ENCODE peak calls at places on chromosomes 1 and 21, in nine cellular contexts. X is NCI-H1105; M is mucosa of descending colon; F is epithelial cell of esophagus; B is Calu3; Q is progenitor cell of endocrine pancreas; G is brain microvascular endothelial cell; Y is stimulated activated CD8-positive, alpha-beta memory T cell treated with anti-CD3 and anti-CD28 coated beads, Interleukin-15, amount 100 ng/mL, for 24 hours; C is RWPE2. H is an unnamed sample.

GRCh38 chr1:211551628-211552465 is 27.1 kb downstream of the SLC30A1 start:
- DNase-seq in B (peak; percentile 56), Y (no peak), G (peak; percentile 71), M (no peak), X (no peak), C (peak; percentile 54), Q (no peak), F (peak; percentile 93), H (no peak)

GRCh38 chr21:34166468-34166867 is 93.1 kb downstream of the MRPS6 start:
- DNase-seq in X (no peak), Y (no peak), B (peak; percentile 4), F (no peak), M (no peak), C (no peak), G (no peak), Q (no peak), H (no peak)

GRCh38 chr1:30877205-30877912 is 31.2 kb downstream of the SDC3 start:
- DNase-seq in G (peak; percentile 35), X (no peak), F (peak; percentile 67), C (no peak), M (no peak), Y (no peak), B (no peak), Q (no peak), H (no peak)

GRCh38 chr1:182175340-182176068 is 114.0 kb upstream of the ZNF648 start:
- DNase-seq in C (peak; percentile 72), B (peak; percentile 29), X (peak; percentile 68), F (peak; percentile 90), Q (no peak), Y (no peak), G (no peak), M (peak; percentile 72), H (no peak)

GRCh38 chr21:45300786-45301520 is 13.3 kb upstream of the POFUT2 start:
- DNase-seq in B (no peak), M (peak; percentile 54), G (peak; percentile 15), X (no peak), C (peak; percentile 65), Q (no peak), F (no peak), Y (no peak), H (no peak)

GRCh38 chr21:29342394-29342957 is 43.8 kb downstream of the BACH1 start:
- DNase-seq in F (peak; percentile 93), M (peak; percentile 58), B (no peak), X (no peak), Q (no peak), C (peak; percentile 86), G (peak; percentile 96), Y (peak; percentile 9), H (peak; percentile 91)

GRCh38 chr1:9249534-9250335 is 15.2 kb downstream of the H6PD start:
- DNase-seq in Y (no peak), F (peak; percentile 56), G (peak; percentile 42), M (peak; percentile 62), X (no peak), Q (peak; percentile 36), C (no peak), B (peak; percentile 12), H (no peak)

GRCh38 chr1:47948126-47948525 is 49.1 kb downstream of the TRABD2B start:
- DNase-seq in G (no peak), Q (no peak), C (no peak), Y (no peak), F (peak; percentile 34), X (no peak), B (peak; percentile 73), M (no peak), H (no peak)

GRCh38 chr1:35655196-35655595 is 13.9 kb upstream of the PSMB2 start:
- DNase-seq in C (no peak), Q (no peak), X (no peak), B (no peak), M (no peak), G (no peak), F (no peak), Y (no peak), H (no peak)

GRCh38 chr1:218462116-218462515 is 117.0 kb downstream of the TGFB2 start:
- DNase-seq in Q (no peak), F (no peak), G (no peak), M (no peak), C (no peak), X (no peak), B (no peak), Y (no peak), H (no peak)

GRCh38 chr1:99767996-99768524 is 1.6 kb upstream of the FRRS1 start:
- DNase-seq in B (no peak), C (no peak), Q (no peak), F (no peak), Y (no peak), M (no peak), X (no peak), G (no peak), H (no peak)

GRCh38 chr21:27534211-27534610 is 567.3 kb upstream of the ADAMTS5 start:
- DNase-seq in X (no peak), G (no peak), B (no peak), Q (no peak), C (no peak), F (no peak), M (no peak), Y (no peak), H (no peak)

GRCh38 chr1:212231372-212231771 is 53.8 kb upstream of the PPP2R5A start:
- DNase-seq in C (no peak), B (no peak), G (no peak), X (no peak), Y (no peak), F (no peak), Q (no peak), M (no peak), H (no peak)

GRCh38 chr1:94209425-94209824 is 28.0 kb downstream of the ARHGAP29 start:
- DNase-seq in G (peak; percentile 42), Q (no peak), M (no peak), F (peak; percentile 89), Y (no peak), C (no peak), B (no peak), X (no peak), H (no peak)

GRCh38 chr1:109776911-109777310 is 13.2 kb upstream of the EPS8L3 start:
- DNase-seq in F (peak; percentile 77), M (peak; percentile 79), B (peak; percentile 78), G (peak; percentile 69), C (peak; percentile 54), Q (peak; percentile 76), Y (peak; percentile 52), X (peak; percentile 73), H (peak; percentile 67)

GRCh38 chr1:161198206-161198876 is 513 bp downstream of the ADAMTS4 start:
- DNase-seq in G (no peak), M (no peak), Q (peak; percentile 38), B (peak; percentile 37), X (peak; percentile 24), C (no peak), Y (no peak), F (no peak), H (no peak)

GRCh38 chr1:6466023-6466422 is at the start of gene TNFRSF25:
- DNase-seq in G (no peak), Q (no peak), C (no peak), M (no peak), Y (no peak), B (no peak), X (no peak), F (no peak), H (no peak)

GRCh38 chr1:226603030-226603960 is 54.7 kb downstream of the STUM start:
- DNase-seq in G (no peak), C (no peak), B (no peak), X (no peak), M (no peak), Y (no peak), F (peak; percentile 41), Q (no peak), H (no peak)

GRCh38 chr1:30159015-30159414 is 564.4 kb downstream of the MATN1 start:
- DNase-seq in C (no peak), B (no peak), M (no peak), F (no peak), G (no peak), Y (no peak), X (no peak), Q (no peak), H (no peak)

GRCh38 chr1:22044690-22045420 is 7.7 kb upstream of the CDC42 start:
- DNase-seq in F (peak; percentile 90), C (no peak), B (no peak), Y (no peak), X (no peak), M (peak; percentile 4), G (peak; percentile 51), Q (no peak), H (peak; percentile 86)

GRCh38 chr1:182809414-182809957 is 19.9 kb downstream of the NPL start:
- DNase-seq in G (no peak), X (no peak), F (peak; percentile 30), C (no peak), Y (no peak), M (no peak), Q (no peak), B (no peak), H (no peak)

GRCh38 chr1:25106352-25106751 is 126.0 kb downstream of the SYF2 start:
- DNase-seq in B (no peak), Y (no peak), X (no peak), M (no peak), C (no peak), Q (no peak), G (no peak), F (no peak), H (no peak)

GRCh38 chr1:26799479-26800133 is 11.9 kb downstream of the PIGV start:
- DNase-seq in M (no peak), B (peak; percentile 25), C (no peak), Q (no peak), F (peak; percentile 85), Y (no peak), G (peak; percentile 51), X (no peak), H (peak; percentile 76)

GRCh38 chr1:165871311-165872067 is 44.1 kb downstream of the UCK2 start:
- DNase-seq in G (peak; percentile 52), B (peak; percentile 67), X (no peak), M (peak; percentile 66), F (peak; percentile 46), Q (no peak), Y (no peak), C (no peak), H (peak; percentile 55)

GRCh38 chr1:35768350-35769187 is 1.2 kb downstream of the CLSPN start:
- DNase-seq in G (no peak), X (no peak), C (no peak), B (no peak), Y (no peak), Q (no peak), F (peak; percentile 7), M (no peak), H (no peak)

GRCh38 chr21:15874610-15875009 is 144.8 kb downstream of the USP25 start:
- DNase-seq in Q (no peak), G (no peak), F (peak; percentile 30), C (no peak), M (no peak), Y (no peak), X (no peak), B (no peak), H (no peak)

GRCh38 chr1:23593556-23594148 is 34.4 kb upstream of the ID3 start:
- DNase-seq in F (peak; percentile 98), M (no peak), C (peak; percentile 96), Q (no peak), G (no peak), B (peak; percentile 64), X (peak; percentile 83), Y (no peak), H (no peak)

GRCh38 chr1:54904476-54905048 is 17.6 kb upstream of the DHCR24 start:
- DNase-seq in Q (no peak), B (no peak), F (peak; percentile 86), M (no peak), Y (no peak), C (no peak), G (peak; percentile 60), X (no peak), H (peak; percentile 28)